ENCODE peak calls at places on chromosomes 1 and 21, in eight cellular contexts. One of them, this sample, is unnamed.

GRCh38 chr1:1022322-1023090 is 2.6 kb downstream of the AGRN start:
- DNase-seq in GM12878: no peak
- DNase-seq in SK-N-SH: no peak
- DNase-seq in endothelial cell of umbilical vein: no peak
- DNase-seq in HepG2: no peak
- DNase-seq in HCT116: no peak
- DNase-seq in H1: no peak
- DNase-seq in K562: no peak
- DNase-seq in this sample: no peak

GRCh38 chr1:225928186-225929175 is 4.4 kb upstream of the PYCR2 start:
- DNase-seq in SK-N-SH: no peak
- DNase-seq in HCT116: no peak
- DNase-seq in endothelial cell of umbilical vein: peak; percentile 37
- DNase-seq in H1: no peak
- DNase-seq in GM12878: no peak
- DNase-seq in K562: peak; percentile 95
- DNase-seq in HepG2: no peak
- DNase-seq in this sample: no peak

GRCh38 chr1:199449221-199449620 is 578.3 kb upstream of the NR5A2 start:
- DNase-seq in GM12878: no peak
- DNase-seq in endothelial cell of umbilical vein: no peak
- DNase-seq in K562: no peak
- DNase-seq in HCT116: no peak
- DNase-seq in H1: no peak
- DNase-seq in SK-N-SH: no peak
- DNase-seq in HepG2: no peak
- DNase-seq in this sample: no peak

GRCh38 chr1:165854101-165854845 is 26.9 kb downstream of the UCK2 start:
- DNase-seq in GM12878: no peak
- DNase-seq in H1: no peak
- DNase-seq in SK-N-SH: no peak
- DNase-seq in HCT116: no peak
- DNase-seq in HepG2: no peak
- DNase-seq in endothelial cell of umbilical vein: peak; percentile 34
- DNase-seq in K562: no peak
- DNase-seq in this sample: no peak

GRCh38 chr1:94982403-94982802 is 55.5 kb upstream of the CNN3 start:
- DNase-seq in HCT116: no peak
- DNase-seq in endothelial cell of umbilical vein: peak; percentile 68
- DNase-seq in GM12878: no peak
- DNase-seq in SK-N-SH: no peak
- DNase-seq in K562: no peak
- DNase-seq in HepG2: no peak
- DNase-seq in H1: no peak
- DNase-seq in this sample: no peak

GRCh38 chr1:169363046-169363756 is 4.4 kb downstream of the NME7 start:
- DNase-seq in K562: no peak
- DNase-seq in HepG2: no peak
- DNase-seq in H1: no peak
- DNase-seq in HCT116: peak; percentile 21
- DNase-seq in endothelial cell of umbilical vein: peak; percentile 56
- DNase-seq in SK-N-SH: no peak
- DNase-seq in GM12878: peak; percentile 37
- DNase-seq in this sample: no peak

GRCh38 chr1:101088431-101088830 is 62.8 kb upstream of the DPH5 start:
- DNase-seq in H1: no peak
- DNase-seq in SK-N-SH: no peak
- DNase-seq in HCT116: no peak
- DNase-seq in HepG2: no peak
- DNase-seq in endothelial cell of umbilical vein: no peak
- DNase-seq in GM12878: no peak
- DNase-seq in K562: no peak
- DNase-seq in this sample: no peak

GRCh38 chr1:209248649-209249279 is 334.8 kb upstream of the CAMK1G start:
- DNase-seq in endothelial cell of umbilical vein: peak; percentile 74
- DNase-seq in GM12878: peak; percentile 30
- DNase-seq in HepG2: peak; percentile 34
- DNase-seq in H1: no peak
- DNase-seq in HCT116: peak; percentile 59
- DNase-seq in SK-N-SH: peak; percentile 53
- DNase-seq in K562: peak; percentile 69
- DNase-seq in this sample: peak; percentile 26

GRCh38 chr1:6423321-6423999 is 1.1 kb upstream of the ESPN start:
- DNase-seq in K562: peak; percentile 76
- DNase-seq in HCT116: peak; percentile 80
- DNase-seq in SK-N-SH: peak; percentile 81
- DNase-seq in endothelial cell of umbilical vein: peak; percentile 75
- DNase-seq in GM12878: no peak
- DNase-seq in HepG2: no peak
- DNase-seq in H1: peak; percentile 57
- DNase-seq in this sample: no peak

GRCh38 chr21:42223826-42224575 is 5.1 kb downstream of the ABCG1 start:
- DNase-seq in HepG2: no peak
- DNase-seq in K562: no peak
- DNase-seq in endothelial cell of umbilical vein: no peak
- DNase-seq in H1: no peak
- DNase-seq in HCT116: no peak
- DNase-seq in SK-N-SH: no peak
- DNase-seq in GM12878: no peak
- DNase-seq in this sample: no peak

DNA sequence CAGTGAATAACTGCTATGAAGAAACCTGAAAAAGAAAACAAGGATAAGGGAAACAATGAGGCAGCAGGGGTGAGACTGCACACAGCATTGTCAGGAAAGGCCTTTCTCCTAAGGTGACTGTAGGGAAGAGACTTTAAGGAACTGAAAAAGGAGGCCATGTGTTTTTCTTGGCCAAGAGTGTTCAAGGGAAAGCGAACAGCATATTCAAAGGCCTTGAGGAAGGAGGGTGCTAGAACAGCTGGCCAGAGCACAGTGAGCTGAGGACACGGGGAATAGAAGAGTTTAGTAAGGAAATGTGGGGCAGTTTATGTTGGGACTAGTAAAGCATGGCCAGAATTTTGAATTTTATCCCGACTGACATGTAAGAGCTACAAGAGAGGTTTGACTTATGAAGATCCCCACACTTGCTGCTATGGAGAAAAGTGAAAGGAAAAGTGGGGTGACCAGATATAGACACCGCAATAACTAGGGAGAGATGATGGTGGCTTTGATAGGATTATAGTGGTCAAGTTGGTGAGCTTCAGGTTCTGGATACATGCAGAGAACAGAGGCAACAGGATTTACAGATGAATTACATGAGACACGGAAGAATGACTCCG is 1.4 kb downstream of the RWDD2B start:
- DNase-seq in K562: no peak
- DNase-seq in SK-N-SH: no peak
- DNase-seq in HepG2: no peak
- DNase-seq in HCT116: no peak
- DNase-seq in endothelial cell of umbilical vein: peak; percentile 82
- DNase-seq in GM12878: no peak
- DNase-seq in H1: no peak
- DNase-seq in this sample: no peak
- H3K9ac ChIP-seq in K562: peak overlapping the region; percentile 89
- H3K9ac ChIP-seq in SK-N-SH: peak overlapping the region; percentile 90
- H3K9ac ChIP-seq in HepG2: peak overlapping the region; percentile 91
- H3K9ac ChIP-seq in HCT116: peak overlapping the region; percentile 96
- H3K9ac ChIP-seq in endothelial cell of umbilical vein: peak overlapping the region; percentile 85
- H3K9ac ChIP-seq in GM12878: peak overlapping the region; percentile 88
- H3K9ac ChIP-seq in H1: no peak overlapping the region
- H3K9ac ChIP-seq in this sample: peak overlapping the region; percentile 93

GRCh38 chr1:203547147-203547546 is 53.2 kb downstream of the OPTC start:
- DNase-seq in HepG2: no peak
- DNase-seq in SK-N-SH: no peak
- DNase-seq in HCT116: no peak
- DNase-seq in endothelial cell of umbilical vein: no peak
- DNase-seq in H1: no peak
- DNase-seq in K562: no peak
- DNase-seq in GM12878: no peak
- DNase-seq in this sample: no peak

GRCh38 chr1:203546274-203546673 is 52.3 kb downstream of the OPTC start:
- DNase-seq in K562: no peak
- DNase-seq in GM12878: no peak
- DNase-seq in H1: no peak
- DNase-seq in endothelial cell of umbilical vein: no peak
- DNase-seq in HepG2: no peak
- DNase-seq in HCT116: no peak
- DNase-seq in SK-N-SH: no peak
- DNase-seq in this sample: no peak

GRCh38 chr1:203545032-203545816 is 51.3 kb downstream of the OPTC start:
- DNase-seq in HepG2: no peak
- DNase-seq in HCT116: no peak
- DNase-seq in SK-N-SH: no peak
- DNase-seq in H1: no peak
- DNase-seq in endothelial cell of umbilical vein: no peak
- DNase-seq in GM12878: no peak
- DNase-seq in K562: no peak
- DNase-seq in this sample: no peak

GRCh38 chr1:203547771-203548421 is 53.9 kb downstream of the OPTC start:
- DNase-seq in HepG2: no peak
- DNase-seq in HCT116: no peak
- DNase-seq in endothelial cell of umbilical vein: no peak
- DNase-seq in K562: no peak
- DNase-seq in SK-N-SH: no peak
- DNase-seq in GM12878: no peak
- DNase-seq in H1: no peak
- DNase-seq in this sample: no peak

DNA sequence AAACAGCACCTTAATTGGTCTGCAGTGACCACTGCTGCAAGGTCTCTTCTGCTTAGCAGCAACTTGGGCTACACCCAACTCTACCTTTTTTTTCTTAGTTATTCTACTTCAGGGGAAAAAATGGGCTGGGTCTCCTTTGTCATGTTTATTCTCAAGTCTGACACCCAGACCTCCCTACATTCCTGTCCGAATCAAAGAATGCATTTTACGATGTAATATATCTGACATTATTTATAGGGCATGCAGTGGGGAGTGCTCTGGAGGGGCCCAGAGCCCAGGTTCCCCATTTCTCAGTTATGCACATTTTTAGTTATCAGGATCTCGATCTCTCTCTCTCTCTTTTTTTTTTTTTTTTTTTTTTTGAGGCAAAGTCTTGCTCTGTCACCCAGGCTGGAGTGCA is 50.5 kb downstream of the OPTC start:
- DNase-seq in H1: no peak
- DNase-seq in HCT116: no peak
- DNase-seq in GM12878: no peak
- DNase-seq in HepG2: no peak
- DNase-seq in K562: no peak
- DNase-seq in SK-N-SH: no peak
- DNase-seq in endothelial cell of umbilical vein: no peak
- DNase-seq in this sample: no peak
- TF ChIP-seq POLR2AphosphoS5 in H1: no peak
- TF ChIP-seq POLR2AphosphoS5 in HCT116: no peak
- TF ChIP-seq POLR2AphosphoS5 in GM12878: no peak
- TF ChIP-seq POLR2AphosphoS5 in HepG2: no peak
- TF ChIP-seq POLR2AphosphoS5 in K562: no peak
- TF ChIP-seq POLR2AphosphoS5 in SK-N-SH: no peak
- TF ChIP-seq POLR2AphosphoS5 in endothelial cell of umbilical vein: no peak
- TF ChIP-seq POLR2AphosphoS5 in this sample: no peak

GRCh38 chr1:152125834-152126443 is 10.7 kb upstream of the TCHH start:
- DNase-seq in GM12878: no peak
- DNase-seq in H1: no peak
- DNase-seq in HepG2: no peak
- DNase-seq in HCT116: no peak
- DNase-seq in SK-N-SH: no peak
- DNase-seq in K562: no peak
- DNase-seq in endothelial cell of umbilical vein: no peak
- DNase-seq in this sample: no peak

DNA sequence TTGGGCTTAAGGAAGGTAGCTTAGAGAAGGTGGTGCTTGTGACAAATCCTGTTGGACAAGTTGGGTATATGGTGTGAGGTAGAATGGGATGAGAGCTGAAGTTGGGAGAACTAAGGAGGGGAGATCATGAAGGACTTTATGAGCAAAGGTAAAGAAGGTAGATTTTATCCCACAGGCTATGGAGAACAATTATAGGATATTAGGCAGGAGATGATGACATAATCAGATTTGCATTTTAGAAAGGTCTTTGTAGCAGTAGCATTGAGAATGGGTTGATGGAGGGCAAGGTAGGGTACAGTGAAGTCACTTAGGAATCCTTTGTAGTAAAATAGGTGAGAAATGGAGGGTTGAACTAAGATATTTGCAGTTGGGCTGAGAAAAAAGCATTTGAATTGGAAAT is 14.9 kb upstream of the TCHH start:
- DNase-seq in GM12878: no peak
- DNase-seq in H1: no peak
- DNase-seq in K562: no peak
- DNase-seq in SK-N-SH: no peak
- DNase-seq in HCT116: no peak
- DNase-seq in endothelial cell of umbilical vein: no peak
- DNase-seq in HepG2: no peak
- DNase-seq in this sample: no peak
- H3K4me3 ChIP-seq in GM12878: no peak overlapping the region
- H3K4me3 ChIP-seq in H1: no peak overlapping the region
- H3K4me3 ChIP-seq in K562: no peak overlapping the region
- H3K4me3 ChIP-seq in SK-N-SH: no peak overlapping the region
- H3K4me3 ChIP-seq in HCT116: no peak overlapping the region
- H3K4me3 ChIP-seq in endothelial cell of umbilical vein: no peak overlapping the region
- H3K4me3 ChIP-seq in HepG2: no peak overlapping the region
- H3K4me3 ChIP-seq in this sample: no peak overlapping the region

DNA sequence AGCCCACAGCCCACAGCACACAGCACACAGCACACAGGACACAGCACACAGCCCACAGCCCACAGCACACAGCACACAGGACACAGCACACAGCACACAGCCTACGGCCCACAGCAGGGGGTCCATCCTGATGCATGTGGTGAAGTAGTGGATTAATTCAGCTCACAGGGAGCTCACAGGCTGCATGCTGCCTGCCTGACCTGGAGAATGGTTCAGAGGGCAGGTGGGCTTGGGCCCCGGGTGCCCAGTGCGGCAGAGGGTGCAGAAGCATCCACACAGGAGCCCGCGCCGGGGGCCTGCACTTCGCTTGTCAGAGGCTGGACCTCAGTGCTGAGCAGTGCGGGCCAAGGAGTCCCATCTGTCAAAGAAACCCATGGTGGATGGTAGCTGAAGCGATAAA is 21.1 kb upstream of the AJAP1 start:
- DNase-seq in H1: no peak
- DNase-seq in SK-N-SH: no peak
- DNase-seq in HCT116: no peak
- DNase-seq in HepG2: no peak
- DNase-seq in K562: no peak
- DNase-seq in GM12878: no peak
- DNase-seq in endothelial cell of umbilical vein: no peak
- DNase-seq in this sample: no peak
- H3K9ac ChIP-seq in H1: no peak overlapping the region
- H3K9ac ChIP-seq in SK-N-SH: no peak overlapping the region
- H3K9ac ChIP-seq in HCT116: no peak overlapping the region
- H3K9ac ChIP-seq in HepG2: no peak overlapping the region
- H3K9ac ChIP-seq in K562: no peak overlapping the region
- H3K9ac ChIP-seq in GM12878: no peak overlapping the region
- H3K9ac ChIP-seq in endothelial cell of umbilical vein: no peak overlapping the region
- H3K9ac ChIP-seq in this sample: no peak overlapping the region

DNA sequence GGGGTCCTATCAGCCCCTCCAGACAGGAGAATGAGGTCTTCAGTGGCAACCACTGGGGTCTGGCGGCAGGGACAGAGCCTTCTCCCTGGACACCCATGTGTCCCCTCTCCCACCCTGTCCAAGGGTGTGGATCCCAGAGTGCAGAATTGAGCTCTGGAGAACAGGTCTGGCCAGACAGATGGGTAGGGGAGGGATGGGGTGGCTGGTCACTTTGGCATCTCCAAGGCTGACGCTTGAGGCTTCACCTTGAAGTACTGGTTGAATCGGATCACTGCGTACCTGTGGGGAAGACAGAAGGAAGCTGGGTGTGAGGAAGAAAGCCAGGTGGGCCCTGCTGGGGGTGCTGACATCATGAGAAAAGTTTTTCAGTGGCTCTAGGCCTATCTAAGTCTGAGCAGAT is 19.9 kb downstream of the ETNK2 start:
- DNase-seq in H1: no peak
- DNase-seq in HepG2: no peak
- DNase-seq in endothelial cell of umbilical vein: no peak
- DNase-seq in GM12878: no peak
- DNase-seq in SK-N-SH: no peak
- DNase-seq in K562: no peak
- DNase-seq in HCT116: no peak
- DNase-seq in this sample: no peak
- TF ChIP-seq POLR2AphosphoS5 in H1: no peak
- TF ChIP-seq POLR2AphosphoS5 in HepG2: no peak
- TF ChIP-seq POLR2AphosphoS5 in endothelial cell of umbilical vein: no peak
- TF ChIP-seq POLR2AphosphoS5 in GM12878: no peak
- TF ChIP-seq POLR2AphosphoS5 in SK-N-SH: no peak
- TF ChIP-seq POLR2AphosphoS5 in K562: no peak
- TF ChIP-seq POLR2AphosphoS5 in HCT116: no peak
- TF ChIP-seq POLR2AphosphoS5 in this sample: no peak